ENCODE peak calls at places on chromosomes 2 and 18, in four cellular contexts. C, U, W and V are unnamed samples.

GRCh38 chr2:54658548-54659207 is 64.8 kb upstream of the EML6 start:
- DNase-seq in C (peak), U (no peak), W (no peak), V (peak)

GRCh38 chr18:7945882-7946281 is 378.8 kb downstream of the PTPRM start:
- DNase-seq in C (peak), U (no peak), W (no peak), V (peak)

GRCh38 chr2:47767880-47768609 is 14.9 kb upstream of the MSH6 start:
- DNase-seq in C (peak), U (peak), W (peak), V (peak)

GRCh38 chr2:179758636-179759035 is 102.8 kb downstream of the ZNF385B start:
- DNase-seq in C (no peak), U (no peak), W (no peak), V (no peak)

GRCh38 chr2:20353597-20353996 is 3.0 kb upstream of the PUM2 start:
- DNase-seq in C (no peak), U (no peak), W (no peak), V (no peak)

GRCh38 chr2:180644709-180645108 is 335.7 kb upstream of the UBE2E3 start:
- DNase-seq in C (peak), U (no peak), W (no peak), V (peak)

GRCh38 chr2:85174943-85175342 is 41.8 kb downstream of the TCF7L1 start:
- DNase-seq in C (no peak), U (no peak), W (no peak), V (no peak)

GRCh38 chr2:142190805-142191204 is 60.0 kb upstream of the LRP1B start:
- DNase-seq in C (peak), U (no peak), W (no peak), V (peak)

GRCh38 chr2:215022418-215022817 is 116.0 kb downstream of the ABCA12 start:
- DNase-seq in C (peak), U (no peak), W (no peak), V (no peak)